ENCODE peak calls at places on chromosome 5, in five cellular contexts. K is K562, P is A549, I is upper lobe of left lung, G is HepG2. V is an unnamed sample.

GRCh38 chr5:132487095-132487428 is 3.5 kb downstream of the IRF1 start:
- ATAC-seq in K (no peak), P (no peak), I (no peak), G (no peak), V (no peak)

GRCh38 chr5:142905375-142905774 is 135.2 kb downstream of the ARHGAP26 start:
- ATAC-seq in K (no peak), P (no peak), I (no peak), G (no peak), V (no peak)

GRCh38 chr5:96714450-96714849 is 52.3 kb downstream of the CAST start:
- ATAC-seq in K (peak), P (no peak), I (peak), G (peak), V (peak)

GRCh38 chr5:78677777-78678668 is 29.5 kb upstream of the LHFPL2 start:
- ATAC-seq in K (peak), P (peak), I (peak), G (peak), V (peak)

GRCh38 chr5:145495171-145495570 is 340.0 kb downstream of the PRELID2 start:
- ATAC-seq in K (no peak), P (no peak), I (no peak), G (no peak), V (no peak)

GRCh38 chr5:159883522-159883950 is 32.7 kb upstream of the ADRA1B start:
- ATAC-seq in K (no peak), P (no peak), I (no peak), G (no peak), V (peak)

GRCh38 chr5:93278876-93279275 is 302.1 kb downstream of the NR2F1-AS1 start:
- ATAC-seq in K (no peak), P (no peak), I (no peak), G (no peak), V (no peak)

GRCh38 chr5:112121268-112121667 is 297.8 kb downstream of the EPB41L4A start:
- ATAC-seq in K (no peak), P (no peak), I (no peak), G (no peak), V (no peak)

GRCh38 chr5:165502893-165503696 is 1997.7 kb downstream of the MAT2B start:
- ATAC-seq in K (no peak), P (no peak), I (no peak), G (no peak), V (no peak)

GRCh38 chr5:142211918-142212317 is 103.3 kb downstream of the NDFIP1 start:
- ATAC-seq in K (no peak), P (no peak), I (no peak), G (no peak), V (no peak)

GRCh38 chr5:90680831-90681420 is 122.3 kb downstream of the ADGRV1 start:
- ATAC-seq in K (no peak), P (no peak), I (no peak), G (no peak), V (no peak)

GRCh38 chr5:119427052-119427451 is 25.2 kb upstream of the HSD17B4 start:
- ATAC-seq in K (peak), P (no peak), I (no peak), G (no peak), V (no peak)

GRCh38 chr5:133456933-133457402 is 155.4 kb downstream of the FSTL4 start:
- ATAC-seq in K (no peak), P (no peak), I (no peak), G (peak), V (no peak)

GRCh38 chr5:103259705-103260355 is 1.3 kb downstream of the MACIR start:
- ATAC-seq in K (peak), P (peak), I (no peak), G (peak), V (no peak)

GRCh38 chr5:87400305-87400899 is 12.3 kb downstream of the CCNH start:
- ATAC-seq in K (peak), P (peak), I (no peak), G (peak), V (peak)

GRCh38 chr5:10577371-10578291 is 13.8 kb downstream of the ANKRD33B start:
- ATAC-seq in K (peak), P (no peak), I (peak), G (no peak), V (peak)

GRCh38 chr5:31771045-31771444 is 132.1 kb downstream of the PDZD2 start:
- ATAC-seq in K (no peak), P (no peak), I (no peak), G (no peak), V (no peak)

GRCh38 chr5:673837-674629 is 19.1 kb downstream of the TPPP start:
- ATAC-seq in K (no peak), P (no peak), I (no peak), G (no peak), V (no peak)

GRCh38 chr5:83927140-83927733 is 206.6 kb upstream of the HAPLN1 start:
- ATAC-seq in K (peak), P (peak), I (no peak), G (peak), V (no peak)

GRCh38 chr5:83844320-83845068 is 123.8 kb upstream of the HAPLN1 start:
- ATAC-seq in K (no peak), P (no peak), I (peak), G (peak), V (peak)

GRCh38 chr5:129114539-129115193 is 20.1 kb downstream of the ISOC1 start:
- ATAC-seq in K (no peak), P (no peak), I (no peak), G (no peak), V (no peak)

GRCh38 chr5:131857388-131857787 is 60.6 kb upstream of the FNIP1 start:
- ATAC-seq in K (no peak), P (no peak), I (no peak), G (no peak), V (no peak)

GRCh38 chr5:158590936-158591863 is 508.5 kb downstream of the EBF1 start:
- ATAC-seq in K (no peak), P (no peak), I (no peak), G (no peak), V (peak)

GRCh38 chr5:154478752-154479159 is 729 bp upstream of the HAND1 start:
- ATAC-seq in K (no peak), P (no peak), I (no peak), G (no peak), V (no peak)

GRCh38 chr5:168298949-168299348 is 7.5 kb downstream of the WWC1 start:
- ATAC-seq in K (no peak), P (no peak), I (no peak), G (no peak), V (no peak)

GRCh38 chr5:43691893-43692292 is 88.9 kb downstream of the NNT start:
- ATAC-seq in K (no peak), P (no peak), I (no peak), G (no peak), V (no peak)

GRCh38 chr5:172052454-172053236 is 46.2 kb upstream of the FBXW11 start:
- ATAC-seq in K (peak), P (no peak), I (peak), G (no peak), V (peak)

GRCh38 chr5:139012170-139012569 is 137.0 kb upstream of the LRRTM2 start:
- ATAC-seq in K (no peak), P (no peak), I (no peak), G (no peak), V (no peak)

DNA sequence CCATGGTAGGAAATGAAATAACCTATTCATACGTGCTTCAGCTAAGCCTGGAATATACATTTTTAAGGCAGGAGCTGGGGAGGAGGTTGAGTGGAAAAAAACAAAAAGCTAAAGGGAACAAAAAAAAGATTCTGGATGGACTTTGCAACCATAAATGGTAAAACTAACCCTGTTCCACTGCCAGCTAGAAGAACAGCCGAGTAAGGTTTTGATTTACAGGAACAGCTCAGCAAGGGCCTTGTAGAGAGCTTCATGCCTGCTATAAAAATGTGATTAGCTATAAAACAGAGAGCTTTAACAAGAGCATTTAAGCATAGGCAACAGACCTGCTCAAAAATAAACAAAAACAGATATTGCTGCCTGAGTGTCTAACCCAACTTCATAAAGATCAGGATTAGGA is 194.7 kb downstream of the FBXL7 start:
- ATAC-seq in K (no peak), P (no peak), I (no peak), G (no peak), V (no peak)
- TF ChIP-seq EP300 in K (no peak), P (no peak), I (no peak), G (no peak), V (no peak)

DNA sequence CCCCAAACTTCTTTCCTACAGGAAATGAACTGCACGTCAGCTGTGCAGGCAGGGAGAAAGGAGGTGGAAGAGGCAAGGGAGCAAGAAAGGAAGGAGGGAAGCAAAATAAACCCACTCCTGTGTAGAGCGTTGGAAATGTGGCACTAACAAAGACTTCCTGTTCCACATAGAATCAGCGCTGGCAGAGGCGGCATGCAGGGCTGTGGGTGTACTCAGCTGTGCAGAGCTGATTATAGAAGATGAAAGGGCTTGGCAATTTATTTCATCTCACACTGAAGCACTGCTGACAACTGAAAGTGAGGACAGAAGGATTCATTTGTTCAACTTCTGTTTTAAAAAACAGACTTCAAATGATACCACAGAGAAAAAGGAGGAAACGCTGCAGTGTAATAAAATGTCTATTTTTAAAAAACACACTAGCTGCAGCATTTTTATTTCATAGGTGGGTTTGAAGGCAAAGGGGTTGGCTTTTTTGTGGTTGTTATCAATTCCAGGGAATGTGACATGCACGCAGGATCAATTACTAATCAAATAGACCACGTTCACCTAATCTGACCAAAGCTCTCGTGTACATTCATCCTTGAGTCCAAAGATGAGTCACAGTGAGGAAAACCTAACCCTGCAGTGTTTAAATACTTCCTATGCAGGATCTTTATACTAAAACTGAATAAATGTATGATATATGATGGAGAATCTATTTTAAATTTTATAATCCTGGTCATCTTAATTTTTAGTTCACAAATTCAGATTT is 583.5 kb downstream of the ZNF608 start:
- ATAC-seq in K (no peak), P (no peak), I (no peak), G (peak), V (no peak)
- H3K4me3 ChIP-seq in K (no peak), P (no peak), I (no peak), G (no peak), V (no peak)

GRCh38 chr5:173772407-173773059 is 115.6 kb upstream of the CPEB4 start:
- ATAC-seq in K (peak), P (no peak), I (no peak), G (no peak), V (no peak)
- TF ChIP-seq EP300 in K (peak), P (no peak), I (no peak), G (no peak), V (no peak)

DNA sequence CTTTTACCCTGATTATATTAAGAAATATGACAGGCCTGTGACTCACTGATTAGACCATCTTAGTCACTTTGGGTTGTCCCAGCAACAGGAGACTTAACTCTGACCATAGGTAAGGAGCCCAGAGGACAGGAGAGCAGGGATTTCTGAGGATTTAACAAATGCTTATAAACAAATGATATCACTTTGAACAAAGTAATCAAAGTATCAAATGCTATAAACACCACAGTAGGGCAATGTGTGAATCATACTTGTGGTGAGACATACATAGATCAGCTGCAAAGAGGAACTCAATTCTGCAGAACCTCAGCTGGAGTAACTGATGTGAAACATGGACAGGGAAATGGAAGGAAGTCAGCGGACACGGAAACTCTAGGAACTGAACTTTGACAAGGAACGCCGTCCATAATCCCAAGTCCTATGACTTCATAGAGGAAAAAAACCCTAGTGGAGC is 190.6 kb upstream of the MSX2 start:
- ATAC-seq in K (no peak), P (peak), I (no peak), G (no peak), V (no peak)
- H3K4me3 ChIP-seq in K (no peak), P (no peak), I (no peak), G (no peak), V (no peak)

GRCh38 chr5:178232920-178233429 is 373 bp upstream of the PHYKPL start:
- ATAC-seq in K (no peak), P (peak), I (no peak), G (no peak), V (no peak)
- TF ChIP-seq EP300 in K (no peak), P (no peak), I (no peak), G (no peak), V (no peak)

DNA sequence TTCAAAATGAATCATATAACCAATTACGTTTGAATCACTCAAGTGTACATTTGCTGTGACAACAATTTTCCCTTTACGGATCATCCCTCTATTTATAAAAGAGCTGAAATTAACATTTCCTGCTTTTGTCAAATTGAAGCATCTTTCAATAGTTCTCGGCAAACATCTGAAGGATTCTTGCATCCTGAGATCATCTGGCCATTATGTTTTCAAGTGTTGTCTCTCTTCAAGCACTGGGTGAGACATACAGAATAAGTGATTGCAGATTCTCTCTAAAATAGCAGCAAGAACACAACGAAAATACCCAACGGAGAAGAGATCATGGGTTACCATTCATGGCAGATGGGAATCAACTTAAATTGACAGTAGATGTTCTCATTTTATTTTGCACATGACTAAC is 283.4 kb upstream of the GRAMD2B start:
- ATAC-seq in K (no peak), P (no peak), I (no peak), G (no peak), V (no peak)
- H3K4me3 ChIP-seq in K (no peak), P (no peak), I (no peak), G (no peak), V (no peak)

DNA sequence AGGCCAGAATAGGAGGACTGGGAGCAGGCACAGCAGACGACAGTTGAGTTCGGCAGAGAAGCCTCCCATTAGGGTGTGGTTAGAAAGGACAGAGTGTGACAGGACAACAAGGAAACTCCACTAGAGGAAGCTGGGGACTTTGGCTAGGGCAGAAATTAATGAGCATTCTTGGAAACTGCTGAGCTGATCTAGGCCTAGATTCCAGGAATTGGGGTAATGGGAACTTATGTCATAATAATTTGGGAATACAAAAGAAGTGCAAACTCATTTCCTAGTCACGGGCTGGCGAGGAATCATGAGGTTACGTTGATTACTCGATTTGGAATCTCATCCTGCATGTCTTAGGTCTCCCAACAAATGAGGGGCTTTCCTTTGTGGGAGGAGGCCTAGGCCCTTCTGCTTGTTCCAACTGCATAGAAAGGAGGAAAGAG is 144.6 kb upstream of the RPS23 start:
- ATAC-seq in K (peak), P (no peak), I (no peak), G (no peak), V (peak)
- TF ChIP-seq EP300 in K (peak), P (no peak), I (peak), G (no peak), V (no peak)